ENCODE peak calls at places on chromosomes 3 and 15, in four cellular contexts. C is adrenal gland, M is IMR-90, G is coronary artery. I is an unnamed sample.

GRCh38 chr15:73748731-73749130 is 4.4 kb downstream of the INSYN1 start:
- DNase-seq in C (no peak), M (no peak), G (no peak), I (no peak)

GRCh38 chr3:181955566-181955965 is 243.8 kb downstream of the SOX2 start:
- DNase-seq in C (no peak), M (no peak), G (no peak), I (no peak)

GRCh38 chr3:81788044-81788443 is 26.6 kb upstream of the GBE1 start:
- DNase-seq in C (no peak), M (no peak), G (no peak), I (no peak)

GRCh38 chr3:74605437-74605836 is 9.0 kb downstream of the CNTN3 start:
- DNase-seq in C (no peak), M (no peak), G (no peak), I (no peak)

GRCh38 chr3:61960976-61961375 is 399.6 kb downstream of the PTPRG start:
- DNase-seq in C (no peak), M (no peak), G (no peak), I (no peak)

GRCh38 chr15:36911322-36911944 is 188.9 kb downstream of the MEIS2 start:
- DNase-seq in C (no peak), M (peak), G (no peak), I (peak)

GRCh38 chr3:80215191-80215590 is 447.4 kb upstream of the ROBO1 start:
- DNase-seq in C (no peak), M (no peak), G (no peak), I (no peak)

GRCh38 chr15:80710635-80711553 is 15.8 kb downstream of the ABHD17C start:
- DNase-seq in C (no peak), M (peak), G (no peak), I (no peak)

GRCh38 chr3:140898340-140899180 is 43.1 kb upstream of the SLC25A36 start:
- DNase-seq in C (peak), M (peak), G (no peak), I (peak)

GRCh38 chr15:85073556-85074194 is 92.0 kb downstream of the PDE8A start:
- DNase-seq in C (no peak), M (peak), G (no peak), I (no peak)

GRCh38 chr15:70628542-70628941 is 134.8 kb downstream of the UACA start:
- DNase-seq in C (no peak), M (no peak), G (no peak), I (no peak)

GRCh38 chr15:98850991-98851776 is 156.4 kb downstream of the PGPEP1L start:
- DNase-seq in C (peak), M (peak), G (peak), I (peak)

GRCh38 chr3:21294768-21295167 is 456.2 kb downstream of the ZNF385D start:
- DNase-seq in C (no peak), M (peak), G (no peak), I (peak)

GRCh38 chr15:45429974-45430792 is 51.8 kb upstream of the GATM start:
- DNase-seq in C (peak), M (peak), G (no peak), I (peak)

GRCh38 chr15:40891810-40892448 is 2.3 kb upstream of the VPS18 start:
- DNase-seq in C (no peak), M (peak), G (no peak), I (peak)

GRCh38 chr3:129507181-129507831 is 21.1 kb upstream of the RHO start:
- DNase-seq in C (no peak), M (no peak), G (no peak), I (no peak)

GRCh38 chr3:123478314-123478713 is 29.4 kb upstream of the ADCY5 start:
- DNase-seq in C (no peak), M (no peak), G (no peak), I (no peak)

GRCh38 chr15:90025461-90026033 is 24.4 kb downstream of the ZNF710 start:
- DNase-seq in C (no peak), M (no peak), G (no peak), I (no peak)

GRCh38 chr3:52406231-52406661 is 38.7 kb downstream of the SEMA3G start:
- DNase-seq in C (no peak), M (no peak), G (no peak), I (no peak)

GRCh38 chr15:101641134-101641764 is 10.9 kb downstream of the TM2D3 start:
- DNase-seq in C (peak), M (peak), G (no peak), I (peak)
- H3K4me3 ChIP-seq in C (peak), M (no peak), G (no peak), I (no peak)

DNA sequence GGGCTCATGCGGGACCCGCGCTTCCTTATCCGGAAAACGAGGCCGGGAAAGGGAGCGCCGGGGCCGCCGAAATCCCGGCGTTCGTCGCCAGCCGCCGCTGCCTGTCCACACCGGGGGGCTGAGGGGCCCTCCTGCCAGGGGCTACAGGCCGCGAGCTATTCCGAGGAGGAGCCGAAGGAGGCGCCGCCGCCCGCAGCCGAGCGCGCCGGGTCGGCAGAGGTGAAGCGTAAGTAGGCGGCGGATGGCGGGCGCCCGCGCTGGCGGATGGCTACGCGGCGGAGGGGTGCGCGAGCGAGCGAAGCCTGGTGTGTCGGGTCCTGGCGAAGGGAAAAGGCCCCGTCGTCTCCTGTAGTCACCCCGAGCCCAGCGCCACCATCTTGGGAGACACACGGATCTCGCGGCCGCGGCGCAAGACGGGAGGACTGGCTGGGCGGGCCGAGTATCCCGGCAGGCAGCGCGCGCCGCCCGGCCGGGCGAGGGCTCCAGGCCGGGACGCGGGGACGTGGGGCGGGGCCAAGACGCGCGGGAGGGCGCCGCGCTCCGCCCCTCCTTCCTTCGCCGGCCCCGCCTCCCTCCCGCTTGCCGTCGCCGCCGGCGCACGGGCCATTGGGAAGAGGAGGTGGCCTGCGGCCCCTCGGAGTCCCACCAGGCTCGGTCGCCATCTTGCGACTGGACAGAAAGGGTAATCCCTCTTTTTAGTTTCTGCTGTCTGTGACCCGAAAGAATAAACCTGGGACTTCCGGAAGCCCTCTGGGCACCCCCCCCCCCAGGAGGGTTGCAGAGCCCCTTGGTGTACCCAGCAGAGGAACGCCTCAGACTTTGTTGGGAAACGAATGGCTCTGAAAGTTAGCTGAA is at the start of gene UBE3A:
- DNase-seq in C (peak), M (peak), G (peak), I (peak)
- TF ChIP-seq CTCF in C (no peak), M (peak), G (no peak), I (peak)

DNA sequence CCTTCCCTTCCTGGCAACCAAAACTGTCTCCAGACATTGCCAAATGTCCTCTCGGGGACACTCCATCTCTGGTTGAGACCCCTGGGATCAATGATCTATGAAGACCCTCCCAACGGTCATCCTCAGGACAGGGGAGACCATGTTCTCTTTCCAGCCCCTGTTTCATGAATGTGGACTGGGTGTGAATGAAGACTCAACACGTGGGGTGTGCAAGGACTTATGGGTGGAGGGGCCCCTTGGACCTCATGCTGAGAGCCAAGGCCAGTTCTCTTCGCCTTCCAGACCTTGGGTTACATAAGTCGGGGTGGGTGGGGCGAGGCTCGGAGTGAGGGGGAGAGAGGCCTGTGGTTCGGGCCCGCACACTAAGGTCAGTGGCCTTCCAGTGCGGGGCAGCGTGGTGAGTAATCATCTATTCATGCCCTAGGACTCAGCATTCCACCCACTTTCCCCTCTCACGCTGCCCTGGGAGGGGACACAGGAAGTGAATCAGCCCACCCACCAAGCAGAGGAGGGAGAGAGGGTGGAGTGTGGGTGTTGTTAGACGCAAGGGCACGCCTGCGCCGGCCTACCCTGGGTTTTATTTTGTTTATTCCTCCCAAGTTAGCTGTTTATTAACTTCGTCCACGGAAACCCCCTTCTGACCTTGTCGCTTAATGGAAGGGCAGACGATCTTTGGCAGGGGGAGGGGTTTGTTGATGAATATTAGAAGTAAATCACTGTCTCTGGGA is 6.7 kb downstream of the PAQR5 start:
- DNase-seq in C (peak), M (peak), G (no peak), I (peak)
- H3K4me3 ChIP-seq in C (no peak), M (no peak), G (no peak), I (no peak)

DNA sequence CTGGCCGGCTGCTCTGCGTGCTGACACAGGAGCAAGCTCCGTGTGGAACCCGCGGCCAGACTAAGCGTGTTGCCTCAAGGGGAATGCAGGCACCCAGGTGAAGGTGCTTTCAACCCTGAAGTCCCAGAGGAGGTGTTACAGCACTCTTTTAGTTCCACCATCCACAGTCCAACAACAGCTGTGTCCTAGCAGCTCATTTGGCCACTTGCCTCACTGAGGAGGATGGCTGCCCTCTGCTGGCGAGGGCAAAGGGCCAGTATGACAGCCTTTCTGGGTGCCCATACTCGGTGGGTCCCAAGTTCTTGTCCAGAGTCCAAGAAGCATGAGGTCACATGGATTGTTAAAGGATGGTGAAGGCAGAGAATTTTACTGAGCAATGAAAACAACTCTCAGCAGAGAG is 87.8 kb downstream of the C3orf85 start:
- DNase-seq in C (peak), M (no peak), G (no peak), I (no peak)
- TF ChIP-seq CTCF in C (peak), M (no peak), G (no peak), I (peak)

DNA sequence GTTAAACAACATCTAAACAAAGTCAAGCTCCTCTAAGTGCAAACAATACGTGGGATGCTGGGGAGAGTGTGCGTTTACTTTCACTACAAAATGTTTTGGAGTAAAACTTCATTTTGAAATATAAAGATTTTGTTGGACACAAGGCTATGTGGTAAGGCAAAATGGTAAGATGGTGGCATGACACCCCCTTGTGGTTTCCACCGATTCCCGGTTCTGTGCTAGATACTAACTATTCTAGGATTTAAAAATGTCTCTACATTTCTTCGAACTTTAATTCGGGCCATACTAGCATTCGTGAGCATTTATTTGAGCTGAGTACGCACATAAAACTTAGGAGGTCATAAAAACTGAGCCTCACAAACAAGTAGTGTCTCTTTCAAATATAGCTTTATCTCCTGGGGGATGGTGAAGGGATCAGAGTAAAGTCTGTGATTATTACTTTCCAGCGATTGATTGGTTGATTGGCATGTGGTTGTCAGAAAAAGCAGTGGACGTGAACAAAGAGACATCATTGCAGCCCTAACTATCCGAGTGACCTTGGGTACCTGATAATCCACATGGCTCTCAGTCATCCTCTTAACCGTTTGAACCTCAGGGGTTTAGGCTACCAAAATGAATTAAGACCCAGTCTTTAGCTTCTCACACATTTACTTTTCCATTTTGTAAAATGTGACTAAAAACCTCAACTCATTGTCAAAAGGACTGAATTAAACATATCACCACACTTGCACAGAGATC is 1.1 kb upstream of the ZNF639 start:
- DNase-seq in C (peak), M (peak), G (no peak), I (peak)
- H3K4me3 ChIP-seq in C (peak), M (peak), G (peak), I (peak)

DNA sequence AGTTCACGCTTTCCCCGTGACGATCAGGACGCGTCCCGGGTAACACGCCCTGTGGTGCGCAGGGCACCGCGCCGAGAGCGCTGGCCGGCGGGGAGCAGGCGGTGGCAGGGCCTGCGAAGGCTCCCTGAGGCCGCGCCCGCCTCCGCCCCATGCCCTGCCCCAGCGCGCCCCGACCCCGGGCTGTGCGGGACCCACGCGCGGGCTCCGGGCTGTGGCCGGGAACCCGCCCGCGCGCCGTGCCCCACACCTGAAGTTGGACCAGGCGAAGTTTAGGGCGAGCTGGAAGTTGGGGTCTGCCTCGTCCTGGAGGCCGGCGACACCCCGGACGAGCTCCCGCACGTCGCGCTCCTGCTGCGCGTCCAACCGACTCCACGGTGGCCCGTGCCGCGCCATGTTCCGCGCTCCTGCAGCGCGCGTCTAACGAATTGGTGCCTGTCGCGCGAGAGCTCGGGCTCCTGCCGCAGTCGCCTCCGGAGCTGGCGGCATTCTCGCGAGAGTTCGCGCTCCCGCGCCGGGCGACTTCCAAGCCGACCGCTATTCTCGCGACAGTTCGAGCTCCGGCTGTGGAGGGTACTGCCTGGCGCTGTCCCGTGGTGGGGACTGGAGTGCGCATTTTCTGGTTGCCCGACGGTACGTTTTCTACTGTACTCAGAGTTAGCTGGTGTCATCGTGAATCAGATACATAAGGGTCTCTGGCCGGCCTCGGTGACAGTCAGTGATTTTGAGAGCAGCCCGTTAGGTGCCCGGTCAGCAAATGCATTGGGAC is at the start of gene TUBGCP5:
- DNase-seq in C (peak), M (peak), G (peak), I (peak)
- TF ChIP-seq CTCF in C (peak), M (peak), G (no peak), I (peak)